ENCODE peak calls at places on chromosomes 2 and 18, in eight cellular contexts. P is head of caudate nucleus; Z is neural progenitor cell; W is activated T-helper 1 cell treated with anti-CD3 and anti-CD28 coated beads, Interleukin-12 subunit alpha, Interleukin-12 subunit beta, Interleukin-2, Interleukin-4 antibody, amounts not matched to agents 30 ng/mL and 10 ng/mL and 1 ng/mL, durations not matched to agents 14 hours and 24 hours and 36 hours; C is stimulated activated CD8-positive, alpha-beta memory T cell treated with anti-CD3 and anti-CD28 coated beads, Interleukin-2, amount 100 ng/mL, for 48 hours; K is adrenal gland; Q is M059J; M is caudate nucleus. L is an unnamed sample.

GRCh38 chr2:129906861-129907235 is 72.6 kb upstream of the RAB6C start:
- DNase-seq in P (no peak), Z (no peak), W (no peak), C (no peak), K (no peak), Q (no peak), M (no peak), L (no peak)

GRCh38 chr2:133107436-133107835 is 437.4 kb upstream of the LYPD1 start:
- DNase-seq in P (no peak), Z (no peak), W (no peak), C (no peak), K (no peak), Q (no peak), M (no peak), L (no peak)

GRCh38 chr18:21831413-21831831 is 90.8 kb downstream of the MIB1 start:
- DNase-seq in P (no peak), Z (peak), W (no peak), C (no peak), K (no peak), Q (no peak), M (no peak), L (no peak)

GRCh38 chr2:229852565-229852964 is 69.2 kb downstream of the TRIP12 start:
- DNase-seq in P (no peak), Z (no peak), W (peak), C (peak), K (peak), Q (peak), M (no peak), L (peak)

GRCh38 chr2:29706171-29706690 is 215.2 kb downstream of the ALK start:
- DNase-seq in P (no peak), Z (no peak), W (no peak), C (no peak), K (no peak), Q (no peak), M (no peak), L (no peak)

GRCh38 chr18:384897-385296 is 115.6 kb downstream of the COLEC12 start:
- DNase-seq in P (no peak), Z (no peak), W (no peak), C (no peak), K (no peak), Q (no peak), M (no peak), L (no peak)

GRCh38 chr2:149017116-149017985 is 21.1 kb upstream of the LYPD6B start:
- DNase-seq in P (peak), Z (peak), W (peak), C (peak), K (peak), Q (peak), M (peak), L (peak)

GRCh38 chr2:56465491-56465890 is 281.7 kb downstream of the CCDC85A start:
- DNase-seq in P (no peak), Z (no peak), W (no peak), C (no peak), K (no peak), Q (peak), M (no peak), L (no peak)

GRCh38 chr2:6888724-6889123 is 11.1 kb downstream of the RSAD2 start:
- DNase-seq in P (peak), Z (no peak), W (no peak), C (no peak), K (no peak), Q (no peak), M (no peak), L (no peak)

GRCh38 chr2:175872716-175873115 is 129.4 kb downstream of the LNPK start:
- DNase-seq in P (no peak), Z (no peak), W (no peak), C (no peak), K (no peak), Q (no peak), M (no peak), L (no peak)

GRCh38 chr2:101823347-101823791 is 125.9 kb downstream of the MAP4K4 start:
- DNase-seq in P (peak), Z (peak), W (peak), C (peak), K (peak), Q (peak), M (peak), L (peak)

GRCh38 chr2:200379481-200380120 is 73.1 kb downstream of the SPATS2L start:
- DNase-seq in P (no peak), Z (peak), W (no peak), C (no peak), K (no peak), Q (peak), M (no peak), L (no peak)

GRCh38 chr2:241508240-241508509 is 209 bp downstream of the STK25 start:
- DNase-seq in P (no peak), Z (no peak), W (no peak), C (no peak), K (no peak), Q (no peak), M (no peak), L (no peak)

GRCh38 chr2:64327510-64328414 is 126.2 kb upstream of the LGALSL start:
- DNase-seq in P (peak), Z (peak), W (no peak), C (peak), K (peak), Q (peak), M (peak), L (peak)

GRCh38 chr2:18540872-18541271 is 19.6 kb downstream of the RDH14 start:
- DNase-seq in P (no peak), Z (no peak), W (no peak), C (no peak), K (no peak), Q (no peak), M (no peak), L (no peak)

GRCh38 chr2:99066602-99067001 is 74.9 kb upstream of the C2orf15 start:
- DNase-seq in P (no peak), Z (peak), W (peak), C (no peak), K (peak), Q (peak), M (no peak), L (no peak)

GRCh38 chr2:69807821-69808540 is 21.5 kb upstream of the GMCL1 start:
- DNase-seq in P (no peak), Z (peak), W (no peak), C (no peak), K (no peak), Q (no peak), M (no peak), L (no peak)

GRCh38 chr18:32707153-32707552 is 65.7 kb downstream of the KLHL14 start:
- DNase-seq in P (no peak), Z (no peak), W (no peak), C (no peak), K (no peak), Q (no peak), M (no peak), L (no peak)

GRCh38 chr2:83323055-83323454 is 1136.0 kb downstream of the SUCLG1 start:
- DNase-seq in P (no peak), Z (no peak), W (no peak), C (no peak), K (no peak), Q (no peak), M (no peak), L (no peak)

GRCh38 chr18:48756511-48757226 is 194.1 kb downstream of the SMAD7 start:
- DNase-seq in P (no peak), Z (no peak), W (no peak), C (no peak), K (no peak), Q (peak), M (no peak), L (no peak)

GRCh38 chr2:43100883-43101662 is 125.3 kb downstream of the ZFP36L2 start:
- DNase-seq in P (peak), Z (peak), W (no peak), C (no peak), K (peak), Q (peak), M (peak), L (no peak)

GRCh38 chr2:67465623-67466022 is 68.5 kb downstream of the ETAA1 start:
- DNase-seq in P (no peak), Z (no peak), W (no peak), C (no peak), K (no peak), Q (no peak), M (no peak), L (no peak)

GRCh38 chr2:58357521-58357920 is 116.4 kb upstream of the FANCL start:
- DNase-seq in P (no peak), Z (peak), W (no peak), C (no peak), K (no peak), Q (no peak), M (no peak), L (no peak)

GRCh38 chr2:46857871-46858696 is 57.5 kb downstream of the MCFD2 start:
- DNase-seq in P (no peak), Z (no peak), W (no peak), C (no peak), K (no peak), Q (peak), M (no peak), L (no peak)

GRCh38 chr2:134306521-134306920 is 52.6 kb downstream of the MGAT5 start:
- DNase-seq in P (no peak), Z (no peak), W (no peak), C (no peak), K (no peak), Q (no peak), M (no peak), L (no peak)

GRCh38 chr2:28824207-28824606 is 13.6 kb downstream of the SPDYA start:
- DNase-seq in P (no peak), Z (no peak), W (no peak), C (no peak), K (no peak), Q (no peak), M (no peak), L (no peak)

GRCh38 chr2:178109813-178110212 is 2.4 kb upstream of the RBM45 start:
- DNase-seq in P (no peak), Z (peak), W (no peak), C (no peak), K (no peak), Q (peak), M (no peak), L (no peak)